ENCODE peak calls at places on chromosomes 1 and 21, in seven cellular contexts. Z is NCI-H1105 treated with DMSO at 0.1 percent for 48 hours; J is neural crest cell; Q is neural progenitor cell; I is thoracic aorta; D is effector CD4-positive, alpha-beta T cell; X is PC-9. Y is an unnamed sample.

GRCh38 chr1:220353229-220354012 is 81.2 kb upstream of the RAB3GAP2 start:
- DNase-seq in I (no peak), Q (peak; percentile 47), Z (no peak), D (no peak), X (no peak), J (no peak), Y (no peak)

GRCh38 chr1:23100074-23100748 is 68.4 kb downstream of the LUZP1 start:
- DNase-seq in Z (no peak), Q (peak; percentile 27), I (no peak), D (peak; percentile 27), X (peak; percentile 87), J (no peak), Y (peak; percentile 6)

GRCh38 chr1:228073870-228074545 is 8.5 kb upstream of the ARF1 start:
- DNase-seq in X (no peak), Q (peak; percentile 79), Z (peak; percentile 25), I (no peak), J (no peak), D (no peak), Y (no peak)

GRCh38 chr1:244451539-244451950 is at the start of gene ADSS2:
- DNase-seq in Z (no peak), D (no peak), Q (no peak), J (no peak), I (no peak), X (no peak), Y (no peak)

GRCh38 chr1:24526940-24527542 is 24.4 kb downstream of the RCAN3 start:
- DNase-seq in Q (peak; percentile 37), X (no peak), D (peak; percentile 25), I (no peak), Z (peak; percentile 2), J (no peak), Y (no peak)

GRCh38 chr1:204713541-204713940 is 28.0 kb upstream of the LRRN2 start:
- DNase-seq in Z (no peak), Q (no peak), X (no peak), J (no peak), I (no peak), D (no peak), Y (no peak)

GRCh38 chr1:154104433-154105082 is 50.3 kb downstream of the NUP210L start:
- DNase-seq in J (no peak), I (no peak), Z (no peak), Q (peak; percentile 20), D (no peak), X (no peak), Y (no peak)

GRCh38 chr21:28734522-28735175 is 258.0 kb downstream of the LTN1 start:
- DNase-seq in Z (no peak), J (no peak), D (no peak), X (no peak), Q (no peak), I (no peak), Y (no peak)

GRCh38 chr21:39523398-39523797 is 71.6 kb downstream of the SH3BGR start:
- DNase-seq in Q (no peak), Z (peak; percentile 36), X (no peak), D (no peak), J (no peak), I (no peak), Y (no peak)

GRCh38 chr1:3659093-3659492 is 6.8 kb downstream of the TP73 start:
- DNase-seq in Q (no peak), J (no peak), D (no peak), Z (no peak), X (no peak), I (no peak), Y (no peak)

GRCh38 chr1:229410692-229411433 is 23.0 kb downstream of the ACTA1 start:
- DNase-seq in Z (peak; percentile 80), D (no peak), J (no peak), I (peak; percentile 56), X (no peak), Q (peak; percentile 56), Y (no peak)

Y was measured in GM19239.